ENCODE peak calls at places on chromosomes 11 and 22, in eight cellular contexts. One of them, this sample, is unnamed.

GRCh38 chr11:45859661-45860140 is 12.4 kb downstream of the CRY2 start:
- DNase-seq in heart left ventricle: peak
- DNase-seq in ovary: peak
- DNase-seq in HCT116: no peak
- DNase-seq in A549: no peak
- DNase-seq in lower leg skin: peak
- DNase-seq in IMR-90: peak
- DNase-seq in GM12892: no peak
- DNase-seq in this sample: no peak

GRCh38 chr11:97557399-97557798 is 1167.6 kb downstream of the JRKL start:
- DNase-seq in HCT116: no peak
- DNase-seq in heart left ventricle: no peak
- DNase-seq in GM12892: no peak
- DNase-seq in A549: no peak
- DNase-seq in IMR-90: no peak
- DNase-seq in ovary: no peak
- DNase-seq in lower leg skin: no peak
- DNase-seq in this sample: peak

GRCh38 chr11:66626926-66627325 is 10.5 kb downstream of the RBM14 start:
- DNase-seq in heart left ventricle: no peak
- DNase-seq in A549: no peak
- DNase-seq in HCT116: no peak
- DNase-seq in GM12892: no peak
- DNase-seq in ovary: no peak
- DNase-seq in IMR-90: no peak
- DNase-seq in lower leg skin: no peak
- DNase-seq in this sample: no peak

GRCh38 chr11:118436639-118437045 is 350 bp downstream of the KMT2A start:
- DNase-seq in ovary: no peak
- DNase-seq in heart left ventricle: peak
- DNase-seq in HCT116: no peak
- DNase-seq in IMR-90: peak
- DNase-seq in A549: no peak
- DNase-seq in lower leg skin: no peak
- DNase-seq in GM12892: peak
- DNase-seq in this sample: peak

GRCh38 chr11:69915151-69915500 is 95.9 kb upstream of the FGF3 start:
- DNase-seq in IMR-90: peak
- DNase-seq in HCT116: no peak
- DNase-seq in heart left ventricle: no peak
- DNase-seq in ovary: no peak
- DNase-seq in GM12892: no peak
- DNase-seq in lower leg skin: no peak
- DNase-seq in A549: no peak
- DNase-seq in this sample: no peak

GRCh38 chr11:82105331-82105992 is 628.2 kb downstream of the FAM181B start:
- DNase-seq in ovary: no peak
- DNase-seq in HCT116: no peak
- DNase-seq in lower leg skin: no peak
- DNase-seq in IMR-90: no peak
- DNase-seq in A549: no peak
- DNase-seq in GM12892: no peak
- DNase-seq in heart left ventricle: no peak
- DNase-seq in this sample: no peak

GRCh38 chr11:7551571-7551970 is 37.8 kb downstream of the PPFIBP2 start:
- DNase-seq in lower leg skin: no peak
- DNase-seq in GM12892: no peak
- DNase-seq in ovary: no peak
- DNase-seq in IMR-90: peak
- DNase-seq in A549: no peak
- DNase-seq in heart left ventricle: no peak
- DNase-seq in HCT116: no peak
- DNase-seq in this sample: no peak

GRCh38 chr22:19060356-19061009 is 61.7 kb downstream of the DGCR2 start:
- DNase-seq in IMR-90: peak
- DNase-seq in A549: no peak
- DNase-seq in lower leg skin: no peak
- DNase-seq in HCT116: no peak
- DNase-seq in heart left ventricle: no peak
- DNase-seq in GM12892: no peak
- DNase-seq in ovary: no peak
- DNase-seq in this sample: no peak

GRCh38 chr11:98940913-98941312 is 79.8 kb upstream of the CNTN5 start:
- DNase-seq in A549: no peak
- DNase-seq in HCT116: no peak
- DNase-seq in IMR-90: no peak
- DNase-seq in ovary: no peak
- DNase-seq in heart left ventricle: no peak
- DNase-seq in GM12892: no peak
- DNase-seq in lower leg skin: no peak
- DNase-seq in this sample: no peak

GRCh38 chr22:47627561-47628253 is 865.3 kb downstream of the TBC1D22A start:
- DNase-seq in heart left ventricle: no peak
- DNase-seq in lower leg skin: peak
- DNase-seq in HCT116: peak
- DNase-seq in A549: no peak
- DNase-seq in ovary: no peak
- DNase-seq in GM12892: no peak
- DNase-seq in IMR-90: no peak
- DNase-seq in this sample: no peak

GRCh38 chr22:47625013-47625385 is 862.5 kb downstream of the TBC1D22A start:
- DNase-seq in GM12892: no peak
- DNase-seq in HCT116: no peak
- DNase-seq in IMR-90: no peak
- DNase-seq in ovary: no peak
- DNase-seq in lower leg skin: no peak
- DNase-seq in A549: no peak
- DNase-seq in heart left ventricle: no peak
- DNase-seq in this sample: no peak

GRCh38 chr22:47625531-47626427 is 863.3 kb downstream of the TBC1D22A start:
- DNase-seq in GM12892: no peak
- DNase-seq in HCT116: no peak
- DNase-seq in A549: no peak
- DNase-seq in heart left ventricle: no peak
- DNase-seq in ovary: no peak
- DNase-seq in IMR-90: no peak
- DNase-seq in lower leg skin: peak
- DNase-seq in this sample: no peak

GRCh38 chr22:47628477-47629272 is 866.2 kb downstream of the TBC1D22A start:
- DNase-seq in IMR-90: no peak
- DNase-seq in HCT116: no peak
- DNase-seq in ovary: no peak
- DNase-seq in lower leg skin: peak
- DNase-seq in A549: no peak
- DNase-seq in heart left ventricle: no peak
- DNase-seq in GM12892: no peak
- DNase-seq in this sample: no peak

DNA sequence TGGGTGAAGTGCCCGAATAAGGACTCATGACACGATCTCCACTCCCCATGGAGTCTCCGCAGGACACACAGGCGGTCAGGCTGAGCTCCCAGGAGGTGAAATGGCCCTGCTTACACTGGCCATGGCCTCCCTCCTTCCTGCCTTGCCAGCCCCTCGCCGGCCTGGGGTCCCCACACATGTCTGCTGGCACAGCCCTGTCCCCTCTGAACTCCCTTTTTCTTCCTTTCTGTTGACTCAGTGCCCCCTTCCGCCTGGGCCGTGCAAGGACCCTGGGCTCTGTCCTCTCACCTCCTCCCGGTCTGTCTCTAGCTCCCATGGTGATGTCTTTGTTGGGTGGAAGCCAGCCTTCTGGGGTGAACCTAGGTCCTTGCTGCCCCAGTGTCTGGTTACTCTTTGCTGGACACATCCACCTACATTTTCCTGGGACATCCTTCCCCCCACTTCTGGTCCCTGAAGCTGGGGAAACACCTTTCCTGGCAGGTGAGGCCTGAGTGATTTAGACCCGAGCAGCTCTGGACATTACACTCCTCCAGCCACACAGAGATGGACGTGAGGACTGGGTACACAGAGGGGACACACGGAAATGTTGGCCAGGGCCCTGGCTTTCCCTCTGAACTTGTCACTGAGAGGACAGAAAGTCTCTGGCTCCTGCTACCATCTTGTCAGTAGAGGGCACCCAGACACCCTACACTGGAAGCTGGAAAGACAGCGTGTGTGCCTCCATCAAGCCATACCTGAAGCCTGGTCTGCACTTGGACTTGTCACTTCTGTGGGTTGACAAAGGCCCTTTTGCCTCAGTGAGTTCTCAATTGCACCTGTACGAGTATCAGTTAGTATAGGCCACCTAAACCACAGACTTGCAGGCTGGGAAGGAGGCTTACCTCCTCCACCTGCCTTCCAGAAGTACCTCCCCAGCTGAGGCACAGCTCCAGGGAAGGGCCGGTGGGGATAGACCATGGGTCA is 864.3 kb downstream of the TBC1D22A start:
- DNase-seq in heart left ventricle: no peak
- DNase-seq in lower leg skin: peak
- DNase-seq in ovary: no peak
- DNase-seq in GM12892: no peak
- DNase-seq in IMR-90: no peak
- DNase-seq in HCT116: peak
- DNase-seq in A549: no peak
- DNase-seq in this sample: no peak
- TF ChIP-seq POLR2A in heart left ventricle: no peak
- TF ChIP-seq POLR2A in lower leg skin: no peak
- TF ChIP-seq POLR2A in ovary: no peak
- TF ChIP-seq POLR2A in GM12892: no peak
- TF ChIP-seq POLR2A in IMR-90: no peak
- TF ChIP-seq POLR2A in HCT116: no peak
- TF ChIP-seq POLR2A in A549: no peak
- TF ChIP-seq POLR2A in this sample: no peak

DNA sequence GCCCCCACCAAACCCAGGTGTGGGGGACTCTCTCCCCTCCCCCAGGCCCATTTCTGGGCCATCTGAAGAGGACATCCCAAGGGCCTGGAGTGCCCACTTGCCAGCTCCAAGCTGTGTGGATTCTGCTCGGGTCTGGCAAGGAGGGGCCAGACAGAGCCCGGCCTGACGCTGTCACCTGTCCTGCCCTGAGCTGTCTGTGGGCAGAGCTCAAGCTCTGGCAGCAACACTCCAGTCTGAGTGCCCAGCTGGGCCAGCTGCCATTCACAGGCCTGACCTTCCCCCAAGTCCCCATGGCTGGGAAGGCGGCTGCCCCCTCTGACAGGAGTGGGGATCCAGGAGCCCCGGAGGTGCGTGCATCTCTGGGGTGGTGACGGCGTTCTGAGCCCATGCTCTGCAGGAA is 6.2 kb upstream of the PIM3 start:
- DNase-seq in lower leg skin: no peak
- DNase-seq in IMR-90: no peak
- DNase-seq in HCT116: no peak
- DNase-seq in A549: no peak
- DNase-seq in GM12892: no peak
- DNase-seq in ovary: no peak
- DNase-seq in heart left ventricle: peak
- DNase-seq in this sample: no peak
- TF ChIP-seq POLR2A in lower leg skin: no peak
- TF ChIP-seq POLR2A in IMR-90: no peak
- TF ChIP-seq POLR2A in HCT116: no peak
- TF ChIP-seq POLR2A in A549: no peak
- TF ChIP-seq POLR2A in GM12892: no peak
- TF ChIP-seq POLR2A in ovary: no peak
- TF ChIP-seq POLR2A in heart left ventricle: no peak
- TF ChIP-seq POLR2A in this sample: no peak

DNA sequence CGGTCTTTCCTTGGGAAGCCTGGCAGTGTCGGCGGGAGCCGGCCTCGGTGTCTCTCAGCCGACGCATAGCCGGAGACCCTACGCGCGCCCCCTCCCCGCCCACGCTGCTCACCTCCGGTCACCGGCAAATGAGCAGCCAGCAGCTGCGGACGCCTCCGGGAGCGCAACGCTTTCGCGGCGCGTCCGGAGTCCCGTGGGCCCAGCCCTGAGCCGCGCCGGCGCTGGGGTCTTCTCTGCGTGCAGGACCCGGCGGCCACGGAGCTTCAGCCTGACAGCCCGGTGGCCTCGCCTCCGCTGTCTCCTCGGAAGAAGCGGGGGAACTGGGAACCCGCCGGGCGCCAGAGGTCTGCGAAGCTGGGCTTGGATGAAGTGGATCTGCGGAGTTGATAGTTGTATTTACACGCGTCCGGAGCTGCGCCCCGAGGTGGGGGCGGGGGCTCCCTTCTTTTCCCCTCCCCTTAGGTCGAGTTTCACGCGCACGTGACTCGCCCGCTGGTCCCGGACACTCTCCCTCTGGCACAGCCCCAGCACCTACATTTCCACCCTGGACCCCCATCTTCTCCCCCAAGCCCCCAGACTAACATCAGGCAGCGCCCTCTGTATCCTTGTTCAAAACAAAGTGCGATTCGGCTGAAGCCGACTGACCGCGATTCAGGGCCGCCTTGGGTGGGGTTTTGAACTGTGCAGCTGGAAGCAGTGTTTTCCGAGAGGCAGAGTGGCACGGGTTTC is at the start of gene SLC43A1:
- DNase-seq in GM12892: peak
- DNase-seq in heart left ventricle: peak
- DNase-seq in HCT116: no peak
- DNase-seq in IMR-90: peak
- DNase-seq in A549: peak
- DNase-seq in lower leg skin: no peak
- DNase-seq in ovary: peak
- DNase-seq in this sample: peak
- TF ChIP-seq POLR2A in GM12892: no peak
- TF ChIP-seq POLR2A in heart left ventricle: peak
- TF ChIP-seq POLR2A in HCT116: peak
- TF ChIP-seq POLR2A in IMR-90: no peak
- TF ChIP-seq POLR2A in A549: no peak
- TF ChIP-seq POLR2A in lower leg skin: no peak
- TF ChIP-seq POLR2A in ovary: no peak
- TF ChIP-seq POLR2A in this sample: peak

DNA sequence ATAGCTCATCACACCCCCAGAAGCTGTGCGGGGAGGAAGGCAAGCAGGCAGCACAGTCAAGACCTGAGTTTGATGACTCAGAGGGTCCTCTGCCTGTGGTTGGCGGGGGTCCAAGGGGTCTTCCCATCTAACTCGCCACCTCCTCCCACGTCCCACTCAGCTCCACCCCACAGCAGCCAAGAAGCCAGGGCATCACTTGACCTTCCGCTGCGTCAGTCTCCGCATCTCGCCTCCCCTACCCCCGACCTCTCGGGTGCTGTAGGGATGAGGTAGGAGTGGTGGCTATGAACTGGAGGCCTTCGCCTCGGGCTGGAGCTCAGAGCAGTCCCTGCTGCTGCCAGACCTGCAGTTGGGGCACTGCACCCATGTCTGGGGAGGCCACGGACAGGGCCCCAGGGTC is 90.6 kb downstream of the CDKN1C start:
- DNase-seq in ovary: peak
- DNase-seq in IMR-90: no peak
- DNase-seq in heart left ventricle: no peak
- DNase-seq in HCT116: no peak
- DNase-seq in GM12892: no peak
- DNase-seq in A549: no peak
- DNase-seq in lower leg skin: no peak
- DNase-seq in this sample: no peak
- TF ChIP-seq POLR2A in ovary: no peak
- TF ChIP-seq POLR2A in IMR-90: no peak
- TF ChIP-seq POLR2A in heart left ventricle: no peak
- TF ChIP-seq POLR2A in HCT116: no peak
- TF ChIP-seq POLR2A in GM12892: no peak
- TF ChIP-seq POLR2A in A549: no peak
- TF ChIP-seq POLR2A in lower leg skin: no peak
- TF ChIP-seq POLR2A in this sample: no peak

This sample was measured in erythroblast.